ENCODE peak calls at places on chromosome 20, in nine cellular contexts. J is CD4-positive, alpha-beta T cell; L is activated CD8-positive, alpha-beta memory T cell treated with anti-CD3 and anti-CD28 coated beads, Interleukin-2, amount 10 ng/mL, durations not matched to agents 7 days and 5 days; V is left lung; P is mesothelial cell of epicardium; M is choroid plexus epithelial cell; E is CD8-positive, alpha-beta memory T cell; Y is NCI-H446 treated with DMSO at 0.1 percent for 48 hours; N is epithelial cell of esophagus. T is an unnamed sample.

GRCh38 chr20:24894488-24894887 is 54.6 kb upstream of the CST7 start:
- DNase-seq in L (no peak), P (no peak), M (no peak), N (no peak), V (no peak), E (no peak), Y (no peak), J (no peak), T (no peak)

GRCh38 chr20:64140956-64141355 is 23.3 kb upstream of the MYT1 start:
- DNase-seq in P (no peak), L (no peak), M (no peak), J (no peak), E (no peak), Y (no peak), N (no peak), V (peak), T (no peak)

GRCh38 chr20:37055276-37055675 is 40.5 kb downstream of the RBL1 start:
- DNase-seq in L (no peak), P (no peak), E (no peak), N (no peak), M (no peak), J (no peak), V (no peak), Y (no peak), T (no peak)

GRCh38 chr20:58850693-58851174 is at the start of gene GNAS-AS1:
- DNase-seq in P (peak), V (peak), M (peak), L (peak), Y (peak), N (peak), E (peak), J (peak), T (peak)

GRCh38 chr20:22568872-22569344 is 15.5 kb downstream of the FOXA2 start:
- DNase-seq in V (peak), J (no peak), M (no peak), Y (no peak), L (no peak), P (no peak), E (no peak), N (no peak), T (no peak)

GRCh38 chr20:7776148-7776547 is 164.1 kb downstream of the HAO1 start:
- DNase-seq in E (no peak), M (no peak), V (no peak), P (no peak), L (no peak), N (no peak), J (no peak), Y (no peak), T (no peak)

GRCh38 chr20:4289875-4290274 is 274.5 kb upstream of the RNF24 start:
- DNase-seq in M (no peak), P (no peak), E (no peak), Y (no peak), J (no peak), N (no peak), V (no peak), L (no peak), T (no peak)

GRCh38 chr20:56373942-56374341 is 15.2 kb downstream of the FAM210B start:
- DNase-seq in P (no peak), E (no peak), M (peak), N (peak), V (no peak), Y (no peak), L (no peak), J (no peak), T (no peak)

GRCh38 chr20:62303327-62304226 is 780 bp downstream of the ADRM1 start:
- DNase-seq in N (peak), E (no peak), L (peak), P (no peak), M (peak), Y (no peak), V (peak), J (no peak), T (no peak)

GRCh38 chr20:50758469-50758868 is 27.1 kb downstream of the PARD6B start:
- DNase-seq in Y (no peak), V (no peak), P (no peak), L (peak), J (no peak), E (no peak), N (peak), M (no peak), T (no peak)

GRCh38 chr20:1334761-1335160 is 5.8 kb upstream of the SDCBP2 start:
- DNase-seq in Y (no peak), M (no peak), J (no peak), L (no peak), N (peak), V (no peak), E (no peak), P (no peak), T (no peak)

GRCh38 chr20:57435498-57436222 is 44.5 kb downstream of the RBM38 start:
- DNase-seq in N (peak), P (peak), E (peak), J (peak), L (peak), V (peak), Y (no peak), M (peak), T (peak)

GRCh38 chr20:43389839-43390626 is 67.7 kb upstream of the SRSF6 start:
- DNase-seq in E (no peak), J (no peak), V (no peak), L (no peak), Y (no peak), M (no peak), P (no peak), N (no peak), T (no peak)

GRCh38 chr20:20014659-20015058 is 2.5 kb upstream of the NAA20 start:
- DNase-seq in Y (no peak), P (no peak), E (no peak), L (no peak), N (no peak), M (no peak), J (no peak), V (no peak), T (no peak)

GRCh38 chr20:24823989-24824693 is 124.9 kb upstream of the CST7 start:
- DNase-seq in N (no peak), V (no peak), E (no peak), P (no peak), M (no peak), L (no peak), J (no peak), Y (no peak), T (peak)

GRCh38 chr20:3803289-3803688 is 7.2 kb downstream of the CDC25B start:
- DNase-seq in J (no peak), E (no peak), M (no peak), N (no peak), V (no peak), P (no peak), L (no peak), Y (no peak), T (no peak)

GRCh38 chr20:20130399-20130798 is 78.1 kb downstream of the CFAP61 start:
- DNase-seq in V (no peak), Y (no peak), M (peak), L (no peak), P (no peak), E (no peak), J (no peak), N (peak), T (no peak)

GRCh38 chr20:20786428-20786827 is 74.0 kb upstream of the RALGAPA2 start:
- DNase-seq in N (no peak), V (peak), J (no peak), E (no peak), Y (no peak), L (no peak), M (no peak), P (no peak), T (no peak)

GRCh38 chr20:46261456-46262253 is 46.6 kb downstream of the CDH22 start:
- DNase-seq in P (no peak), V (no peak), M (no peak), N (no peak), J (no peak), E (no peak), L (no peak), Y (peak), T (no peak)

GRCh38 chr20:4519530-4519929 is 202.2 kb upstream of the PRND start:
- DNase-seq in N (peak), P (no peak), Y (no peak), J (no peak), L (peak), E (no peak), M (peak), V (no peak), T (peak)

GRCh38 chr20:51987812-51988211 is 185.5 kb upstream of the SALL4 start:
- DNase-seq in L (no peak), M (no peak), V (no peak), P (no peak), Y (no peak), J (no peak), N (no peak), E (no peak), T (no peak)

GRCh38 chr20:32582659-32583580 is 2.2 kb downstream of the NOL4L start:
- DNase-seq in M (no peak), Y (no peak), N (no peak), L (no peak), V (no peak), J (no peak), E (peak), P (peak), T (no peak)

GRCh38 chr20:19956976-19957375 is 60.2 kb upstream of the NAA20 start:
- DNase-seq in J (no peak), N (no peak), V (no peak), L (no peak), M (no peak), E (no peak), P (no peak), Y (no peak), T (no peak)

GRCh38 chr20:33791959-33792597 is 19.1 kb upstream of the CHMP4B start:
- DNase-seq in L (peak), M (peak), Y (no peak), P (no peak), N (peak), J (peak), V (peak), E (peak), T (no peak)

GRCh38 chr20:17498181-17498580 is 33.0 kb downstream of the BFSP1 start:
- DNase-seq in L (peak), N (peak), P (no peak), E (no peak), M (no peak), J (no peak), Y (no peak), V (no peak), T (no peak)

GRCh38 chr20:61630816-61631215 is 378.8 kb downstream of the CDH4 start:
- DNase-seq in M (no peak), Y (no peak), L (no peak), E (no peak), V (no peak), P (no peak), J (no peak), N (no peak), T (no peak)

GRCh38 chr20:3209946-3210317 is 634 bp downstream of the ITPA start:
- DNase-seq in Y (no peak), V (no peak), M (peak), P (no peak), N (peak), E (no peak), J (no peak), L (no peak), T (no peak)

GRCh38 chr20:2538931-2539330 is 2.6 kb downstream of the TMC2 start:
- DNase-seq in J (no peak), N (no peak), Y (no peak), M (no peak), E (no peak), P (no peak), L (no peak), V (no peak), T (no peak)

GRCh38 chr20:1632228-1632577 is 12.4 kb upstream of the SIRPB1 start:
- DNase-seq in Y (no peak), L (peak), V (no peak), N (no peak), P (no peak), J (no peak), E (no peak), M (no peak), T (no peak)

GRCh38 chr20:57400262-57400701 is 9.1 kb downstream of the RBM38 start:
- DNase-seq in P (no peak), J (no peak), Y (no peak), N (no peak), E (no peak), M (no peak), L (no peak), V (peak), T (no peak)

GRCh38 chr20:45981261-45981660 is 9.3 kb upstream of the ZNF335 start:
- DNase-seq in Y (no peak), N (no peak), E (no peak), V (no peak), P (no peak), M (no peak), J (no peak), L (no peak), T (peak)

GRCh38 chr20:51800769-51801219 is 1.5 kb downstream of the SALL4 start:
- DNase-seq in P (no peak), Y (no peak), E (no peak), L (no peak), N (peak), V (no peak), M (peak), J (no peak), T (no peak)

GRCh38 chr20:53493201-53493908 is 100.3 kb downstream of the ZNF217 start:
- DNase-seq in M (no peak), E (no peak), L (no peak), Y (peak), P (no peak), J (no peak), V (no peak), N (no peak), T (no peak)

GRCh38 chr20:44349349-44349748 is 6.2 kb upstream of the HNF4A start:
- DNase-seq in V (no peak), N (no peak), Y (no peak), L (no peak), P (no peak), M (no peak), J (no peak), E (no peak), T (no peak)

GRCh38 chr20:43691928-43692524 is 25.1 kb downstream of the MYBL2 start:
- DNase-seq in M (peak), Y (no peak), J (peak), V (no peak), L (peak), P (no peak), E (no peak), N (peak), T (no peak)